ENCODE peak calls at places on chromosomes 7 and 10, in four cellular contexts. P is NCI-H1417; H is stimulated activated CD4-positive, alpha-beta T cell treated with anti-CD3 and anti-CD28 coated beads, Interleukin-4, amount 100 ng/mL, for 4 hours; B is NCI-H1105 treated with DMSO at 0.1 percent for 48 hours. X is an unnamed sample.

GRCh38 chr7:31043035-31043434 is 9.1 kb upstream of the ADCYAP1R1 start:
- DNase-seq in P (no peak), H (no peak), B (peak; percentile 13), X (no peak)

GRCh38 chr10:31129880-31130405 is 98.3 kb upstream of the ZNF438 start:
- DNase-seq in H (no peak), P (no peak), B (no peak), X (no peak)

GRCh38 chr7:55504093-55504859 is 68.0 kb downstream of the VOPP1 start:
- DNase-seq in B (peak; percentile 54), P (no peak), H (no peak), X (peak; percentile 11)

GRCh38 chr7:98241674-98242241 is 10.3 kb downstream of the TECPR1 start:
- DNase-seq in B (no peak), H (no peak), P (no peak), X (no peak)

GRCh38 chr10:76632158-76633051 is 1005.2 kb downstream of the KCNMA1 start:
- DNase-seq in H (no peak), P (peak; percentile 0), B (peak; percentile 60), X (peak; percentile 46)

GRCh38 chr7:16484453-16485158 is 19.1 kb upstream of the SOSTDC1 start:
- DNase-seq in P (no peak), B (no peak), H (no peak), X (peak; percentile 15)

GRCh38 chr7:99737726-99738125 is 2.7 kb upstream of the CYP3A7 start:
- DNase-seq in H (no peak), P (no peak), B (peak; percentile 13), X (no peak)

GRCh38 chr10:88545359-88545758 is 37.8 kb downstream of the RNLS start:
- DNase-seq in H (no peak), B (no peak), P (no peak), X (no peak)

GRCh38 chr7:149719050-149719899 is 54.1 kb downstream of the ZNF467 start:
- DNase-seq in P (no peak), H (no peak), B (no peak), X (no peak)

GRCh38 chr10:43409385-43410109 is 561 bp upstream of the HNRNPF start:
- DNase-seq in H (peak; percentile 60), B (no peak), P (no peak), X (peak; percentile 14)

GRCh38 chr10:116287906-116288501 is 15.0 kb upstream of the GFRA1 start:
- DNase-seq in P (peak; percentile 21), H (no peak), B (peak; percentile 40), X (peak; percentile 51)

GRCh38 chr7:46750321-46750865 is 829.3 kb upstream of the IGFBP3 start:
- DNase-seq in H (no peak), B (no peak), P (no peak), X (no peak)

GRCh38 chr7:156127166-156128134 is 315.2 kb upstream of the SHH start:
- DNase-seq in P (no peak), H (no peak), B (no peak), X (no peak)

X was measured in NCI-H510A treated with DMSO at 0.1 percent for 48 hours.